ENCODE peak calls at places on chromosomes 2 and 18, in eight cellular contexts. V, T, R, E, M, W, J and C are unnamed samples.

GRCh38 chr18:73563345-73563744 is 584.3 kb downstream of the FBXO15 start:
- DNase-seq in V (no peak), T (peak), R (peak), E (no peak), M (peak), W (no peak), J (no peak), C (peak)

GRCh38 chr2:121873870-121874269 is 118.4 kb downstream of the TSN start:
- DNase-seq in V (no peak), T (no peak), R (no peak), E (no peak), M (no peak), W (no peak), J (no peak), C (no peak)

GRCh38 chr18:59096098-59096779 is 43.4 kb upstream of the SEC11C start:
- DNase-seq in V (no peak), T (no peak), R (no peak), E (no peak), M (no peak), W (no peak), J (no peak), C (no peak)

GRCh38 chr2:129727286-129727685 is 252.2 kb upstream of the RAB6C start:
- DNase-seq in V (no peak), T (no peak), R (no peak), E (no peak), M (no peak), W (no peak), J (no peak), C (no peak)

GRCh38 chr2:195633974-195634373 is 23.1 kb upstream of the SLC39A10 start:
- DNase-seq in V (no peak), T (no peak), R (no peak), E (no peak), M (no peak), W (no peak), J (no peak), C (no peak)

GRCh38 chr2:235641333-235641732 is 147.5 kb downstream of the AGAP1 start:
- DNase-seq in V (no peak), T (no peak), R (no peak), E (no peak), M (no peak), W (no peak), J (no peak), C (no peak)

GRCh38 chr2:178072383-178073301 is at the start of gene PDE11A:
- DNase-seq in V (peak), T (peak), R (peak), E (peak), M (peak), W (peak), J (peak), C (peak)

GRCh38 chr2:19700861-19701585 is 200.8 kb downstream of the TTC32 start:
- DNase-seq in V (no peak), T (no peak), R (no peak), E (no peak), M (no peak), W (no peak), J (no peak), C (no peak)

GRCh38 chr2:198304859-198305258 is 500.5 kb downstream of the PLCL1 start:
- DNase-seq in V (no peak), T (no peak), R (no peak), E (no peak), M (no peak), W (no peak), J (no peak), C (no peak)

GRCh38 chr2:200681731-200682130 is 95.9 kb downstream of the AOX1 start:
- DNase-seq in V (no peak), T (peak), R (no peak), E (no peak), M (no peak), W (no peak), J (no peak), C (peak)

GRCh38 chr2:229974271-229974670 is 52.0 kb downstream of the FBXO36 start:
- DNase-seq in V (no peak), T (peak), R (peak), E (no peak), M (peak), W (peak), J (no peak), C (peak)

GRCh38 chr2:69017876-69018275 is 4.9 kb downstream of the ANTXR1 start:
- DNase-seq in V (no peak), T (no peak), R (no peak), E (no peak), M (no peak), W (no peak), J (no peak), C (no peak)

GRCh38 chr2:68441179-68441993 is 25.7 kb downstream of the FBXO48 start:
- DNase-seq in V (peak), T (peak), R (peak), E (peak), M (no peak), W (peak), J (peak), C (peak)

GRCh38 chr2:102187191-102188150 is 648 bp downstream of the IL1RL2 start:
- DNase-seq in V (peak), T (peak), R (peak), E (no peak), M (no peak), W (peak), J (peak), C (no peak)

GRCh38 chr18:56575819-56576663 is 62.4 kb downstream of the TXNL1 start:
- DNase-seq in V (no peak), T (peak), R (peak), E (peak), M (no peak), W (peak), J (peak), C (peak)

GRCh38 chr2:151289972-151290335 is 486 bp upstream of the NMI start:
- DNase-seq in V (no peak), T (peak), R (no peak), E (no peak), M (no peak), W (peak), J (peak), C (peak)

GRCh38 chr18:51082571-51083264 is 52.7 kb downstream of the SMAD4 start:
- DNase-seq in V (no peak), T (peak), R (peak), E (no peak), M (no peak), W (no peak), J (no peak), C (no peak)

GRCh38 chr2:96265349-96265839 is 403 bp downstream of the TMEM127 start:
- DNase-seq in V (no peak), T (peak), R (no peak), E (peak), M (no peak), W (peak), J (peak), C (no peak)

GRCh38 chr2:10179422-10179821 is 56.9 kb downstream of the RRM2 start:
- DNase-seq in V (no peak), T (no peak), R (peak), E (no peak), M (peak), W (no peak), J (no peak), C (no peak)

GRCh38 chr2:10180271-10180670 is 57.7 kb downstream of the RRM2 start:
- DNase-seq in V (no peak), T (no peak), R (no peak), E (no peak), M (no peak), W (no peak), J (no peak), C (no peak)

GRCh38 chr2:10183146-10183675 is 60.7 kb downstream of the RRM2 start:
- DNase-seq in V (no peak), T (no peak), R (no peak), E (no peak), M (no peak), W (no peak), J (no peak), C (no peak)

GRCh38 chr2:10175441-10175840 is 52.9 kb downstream of the RRM2 start:
- DNase-seq in V (no peak), T (no peak), R (no peak), E (no peak), M (no peak), W (no peak), J (no peak), C (no peak)

GRCh38 chr2:10178751-10179150 is 56.2 kb downstream of the RRM2 start:
- DNase-seq in V (no peak), T (no peak), R (no peak), E (no peak), M (no peak), W (no peak), J (no peak), C (no peak)
- H3K4me3 ChIP-seq in V (no peak), T (no peak), R (no peak), E (no peak), M (no peak), W (no peak), J (no peak), C (no peak)

GRCh38 chr2:25491003-25491696 is 149.4 kb upstream of the DNMT3A start:
- DNase-seq in V (no peak), T (no peak), R (no peak), E (no peak), M (no peak), W (no peak), J (no peak), C (no peak)
- H3K4me3 ChIP-seq in V (no peak), T (no peak), R (no peak), E (no peak), M (no peak), W (no peak), J (no peak), C (no peak)

GRCh38 chr2:72144746-72145657 is 2.7 kb downstream of the CYP26B1 start:
- DNase-seq in V (no peak), T (no peak), R (no peak), E (no peak), M (no peak), W (peak), J (peak), C (no peak)

GRCh38 chr2:72144412-72144745 is 3.3 kb downstream of the CYP26B1 start:
- DNase-seq in V (no peak), T (no peak), R (no peak), E (no peak), M (no peak), W (no peak), J (no peak), C (no peak)

GRCh38 chr2:72147303-72147970 is at the start of gene CYP26B1:
- DNase-seq in V (no peak), T (no peak), R (no peak), E (no peak), M (no peak), W (peak), J (no peak), C (no peak)

GRCh38 chr2:72146357-72147302 is 1.0 kb downstream of the CYP26B1 start:
- DNase-seq in V (no peak), T (no peak), R (no peak), E (no peak), M (no peak), W (peak), J (no peak), C (no peak)

DNA sequence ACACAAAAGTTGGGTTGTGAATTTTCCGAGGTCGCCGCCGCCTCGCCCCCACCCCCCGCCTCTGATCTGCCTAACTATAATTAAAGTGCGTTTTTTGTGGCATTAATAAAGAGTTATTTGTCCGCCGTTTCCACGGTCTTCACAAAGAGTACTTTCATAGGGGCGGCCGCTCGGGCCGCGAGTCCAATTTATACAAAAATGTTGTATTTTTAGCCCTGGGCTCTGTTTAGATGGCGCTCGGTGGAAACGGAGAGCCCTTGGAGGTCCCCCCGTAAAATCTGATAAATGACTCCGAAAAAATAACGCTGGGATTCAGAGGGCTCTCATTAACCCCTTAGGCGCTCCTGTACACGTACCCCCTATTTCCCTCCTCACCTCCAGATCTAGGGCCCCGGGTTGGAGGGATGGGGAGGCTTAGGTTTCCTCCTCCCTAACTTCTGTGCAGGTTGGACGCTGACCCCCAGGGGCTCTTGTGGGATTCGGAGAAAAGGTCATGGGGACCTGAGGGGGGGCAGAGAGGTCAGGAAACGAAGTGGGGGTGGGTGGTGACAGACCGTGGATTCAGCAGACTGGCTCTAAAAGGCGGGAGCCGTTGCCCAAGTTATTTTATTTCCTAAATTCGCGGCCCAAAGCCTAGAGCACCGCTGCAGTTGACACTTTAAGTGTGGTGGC is 1.9 kb downstream of the CYP26B1 start:
- DNase-seq in V (no peak), T (no peak), R (no peak), E (no peak), M (no peak), W (no peak), J (no peak), C (no peak)
- H3K4me3 ChIP-seq in V (peak), T (peak), R (no peak), E (no peak), M (no peak), W (peak), J (no peak), C (no peak)

GRCh38 chr2:85179541-85179940 is 46.3 kb downstream of the TCF7L1 start:
- DNase-seq in V (no peak), T (no peak), R (no peak), E (no peak), M (no peak), W (no peak), J (no peak), C (no peak)
- H3K4me3 ChIP-seq in V (no peak), T (no peak), R (no peak), E (no peak), M (no peak), W (no peak), J (no peak), C (no peak)

GRCh38 chr2:181308731-181309130 is 148.5 kb upstream of the ITGA4 start:
- DNase-seq in V (no peak), T (no peak), R (no peak), E (no peak), M (no peak), W (no peak), J (no peak), C (no peak)
- H3K4me3 ChIP-seq in V (no peak), T (no peak), R (no peak), E (no peak), M (no peak), W (no peak), J (no peak), C (no peak)

DNA sequence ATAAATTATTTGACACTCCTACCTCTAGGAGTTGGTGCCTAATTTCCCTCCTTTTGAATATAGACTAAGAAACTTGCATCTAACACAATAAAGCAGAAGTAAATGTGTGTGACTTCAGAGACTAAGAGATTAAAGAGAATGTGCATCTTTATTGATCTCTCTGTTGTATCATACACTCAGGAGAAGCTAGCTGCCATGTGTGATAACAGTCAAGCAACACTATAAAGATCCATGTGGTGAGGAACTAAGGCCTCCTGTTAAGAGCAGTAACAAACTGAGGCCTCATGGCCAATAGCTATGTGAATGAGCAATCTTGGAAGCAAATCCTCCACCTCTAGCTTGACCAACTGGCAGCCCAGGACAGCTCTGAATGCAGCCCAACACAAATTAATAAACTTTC is 3.4 kb downstream of the FANCL start:
- DNase-seq in V (no peak), T (no peak), R (no peak), E (no peak), M (no peak), W (no peak), J (no peak), C (no peak)
- H3K4me3 ChIP-seq in V (no peak), T (no peak), R (no peak), E (peak), M (no peak), W (no peak), J (no peak), C (no peak)

GRCh38 chr2:11748018-11748860 is 1.8 kb downstream of the LPIN1 start:
- DNase-seq in V (no peak), T (no peak), R (no peak), E (no peak), M (no peak), W (no peak), J (no peak), C (no peak)
- H3K4me3 ChIP-seq in V (no peak), T (peak), R (peak), E (peak), M (peak), W (peak), J (no peak), C (peak)

GRCh38 chr2:118310878-118311442 is 222.7 kb downstream of the INSIG2 start:
- DNase-seq in V (no peak), T (no peak), R (no peak), E (peak), M (no peak), W (no peak), J (no peak), C (no peak)
- H3K4me3 ChIP-seq in V (peak), T (peak), R (peak), E (peak), M (peak), W (no peak), J (no peak), C (peak)